ENCODE peak calls at places on chromosomes 4 and X, in nine cellular contexts. One of them, this sample, is unnamed.

GRCh38 chr4:176607807-176608206 is 184.9 kb downstream of the VEGFC start:
- DNase-seq in fibroblast of mammary gland: no peak
- DNase-seq in cardiac fibroblast: no peak
- DNase-seq in Calu3: no peak
- DNase-seq in neural crest cell: no peak
- DNase-seq in heart right ventricle: no peak
- DNase-seq in psoas muscle: no peak
- DNase-seq in CD4-positive, alpha-beta T cell: no peak
- DNase-seq in colonic mucosa: no peak
- DNase-seq in this sample: no peak

GRCh38 chr4:2702361-2702760 is 53.8 kb downstream of the TNIP2 start:
- DNase-seq in colonic mucosa: no peak
- DNase-seq in fibroblast of mammary gland: no peak
- DNase-seq in neural crest cell: no peak
- DNase-seq in psoas muscle: no peak
- DNase-seq in cardiac fibroblast: no peak
- DNase-seq in Calu3: no peak
- DNase-seq in CD4-positive, alpha-beta T cell: no peak
- DNase-seq in heart right ventricle: no peak
- DNase-seq in this sample: no peak

GRCh38 chr4:183345261-183345660 is 23.0 kb upstream of the CLDN24 start:
- DNase-seq in CD4-positive, alpha-beta T cell: no peak
- DNase-seq in fibroblast of mammary gland: no peak
- DNase-seq in heart right ventricle: no peak
- DNase-seq in neural crest cell: no peak
- DNase-seq in Calu3: no peak
- DNase-seq in colonic mucosa: no peak
- DNase-seq in psoas muscle: no peak
- DNase-seq in cardiac fibroblast: no peak
- DNase-seq in this sample: no peak

GRCh38 chr4:115360441-115360840 is 247.0 kb upstream of the NDST4 start:
- DNase-seq in Calu3: no peak
- DNase-seq in heart right ventricle: no peak
- DNase-seq in neural crest cell: no peak
- DNase-seq in colonic mucosa: no peak
- DNase-seq in cardiac fibroblast: no peak
- DNase-seq in psoas muscle: no peak
- DNase-seq in fibroblast of mammary gland: peak
- DNase-seq in CD4-positive, alpha-beta T cell: no peak
- DNase-seq in this sample: no peak

GRCh38 chr4:148436512-148436911 is 5.7 kb downstream of the NR3C2 start:
- DNase-seq in fibroblast of mammary gland: no peak
- DNase-seq in heart right ventricle: no peak
- DNase-seq in neural crest cell: no peak
- DNase-seq in CD4-positive, alpha-beta T cell: no peak
- DNase-seq in psoas muscle: no peak
- DNase-seq in colonic mucosa: no peak
- DNase-seq in cardiac fibroblast: no peak
- DNase-seq in Calu3: no peak
- DNase-seq in this sample: no peak

GRCh38 chrX:72128881-72129280 is 2.8 kb downstream of the RTL5 start:
- DNase-seq in CD4-positive, alpha-beta T cell: no peak
- DNase-seq in psoas muscle: no peak
- DNase-seq in heart right ventricle: no peak
- DNase-seq in neural crest cell: peak
- DNase-seq in Calu3: peak
- DNase-seq in fibroblast of mammary gland: peak
- DNase-seq in colonic mucosa: no peak
- DNase-seq in cardiac fibroblast: no peak
- DNase-seq in this sample: no peak

GRCh38 chrX:1207496-1208025 is 4.9 kb downstream of the CRLF2 start:
- DNase-seq in neural crest cell: no peak
- DNase-seq in colonic mucosa: no peak
- DNase-seq in cardiac fibroblast: no peak
- DNase-seq in Calu3: no peak
- DNase-seq in CD4-positive, alpha-beta T cell: no peak
- DNase-seq in fibroblast of mammary gland: no peak
- DNase-seq in psoas muscle: no peak
- DNase-seq in heart right ventricle: no peak
- DNase-seq in this sample: no peak

GRCh38 chrX:68209008-68209407 is 224.3 kb downstream of the OPHN1 start:
- DNase-seq in CD4-positive, alpha-beta T cell: no peak
- DNase-seq in heart right ventricle: no peak
- DNase-seq in fibroblast of mammary gland: no peak
- DNase-seq in neural crest cell: no peak
- DNase-seq in colonic mucosa: no peak
- DNase-seq in psoas muscle: no peak
- DNase-seq in cardiac fibroblast: no peak
- DNase-seq in Calu3: no peak
- DNase-seq in this sample: no peak

GRCh38 chr4:123671633-123672404 is 275.2 kb downstream of the SPRY1 start:
- DNase-seq in heart right ventricle: no peak
- DNase-seq in neural crest cell: no peak
- DNase-seq in psoas muscle: no peak
- DNase-seq in Calu3: no peak
- DNase-seq in fibroblast of mammary gland: no peak
- DNase-seq in colonic mucosa: no peak
- DNase-seq in CD4-positive, alpha-beta T cell: no peak
- DNase-seq in cardiac fibroblast: no peak
- DNase-seq in this sample: no peak

GRCh38 chr4:98786866-98787265 is 128.5 kb upstream of the TSPAN5 start:
- DNase-seq in fibroblast of mammary gland: peak
- DNase-seq in Calu3: no peak
- DNase-seq in neural crest cell: no peak
- DNase-seq in psoas muscle: no peak
- DNase-seq in heart right ventricle: no peak
- DNase-seq in colonic mucosa: no peak
- DNase-seq in cardiac fibroblast: no peak
- DNase-seq in CD4-positive, alpha-beta T cell: no peak
- DNase-seq in this sample: peak

GRCh38 chr4:2141762-2142520 is 82.8 kb downstream of the NAT8L start:
- DNase-seq in heart right ventricle: no peak
- DNase-seq in psoas muscle: no peak
- DNase-seq in Calu3: no peak
- DNase-seq in colonic mucosa: no peak
- DNase-seq in fibroblast of mammary gland: no peak
- DNase-seq in cardiac fibroblast: peak
- DNase-seq in neural crest cell: peak
- DNase-seq in CD4-positive, alpha-beta T cell: no peak
- DNase-seq in this sample: no peak

GRCh38 chr4:119106036-119107000 is 29.3 kb upstream of the MYOZ2 start:
- DNase-seq in cardiac fibroblast: no peak
- DNase-seq in Calu3: no peak
- DNase-seq in heart right ventricle: no peak
- DNase-seq in colonic mucosa: no peak
- DNase-seq in psoas muscle: no peak
- DNase-seq in neural crest cell: no peak
- DNase-seq in CD4-positive, alpha-beta T cell: no peak
- DNase-seq in fibroblast of mammary gland: peak
- DNase-seq in this sample: peak

GRCh38 chr4:4689694-4690440 is 148.0 kb upstream of the STX18 start:
- DNase-seq in heart right ventricle: no peak
- DNase-seq in cardiac fibroblast: no peak
- DNase-seq in Calu3: no peak
- DNase-seq in neural crest cell: no peak
- DNase-seq in colonic mucosa: no peak
- DNase-seq in fibroblast of mammary gland: no peak
- DNase-seq in CD4-positive, alpha-beta T cell: no peak
- DNase-seq in psoas muscle: no peak
- DNase-seq in this sample: no peak

GRCh38 chrX:55210931-55211677 is 9.0 kb upstream of the PAGE5 start:
- DNase-seq in CD4-positive, alpha-beta T cell: no peak
- DNase-seq in cardiac fibroblast: no peak
- DNase-seq in neural crest cell: no peak
- DNase-seq in fibroblast of mammary gland: no peak
- DNase-seq in heart right ventricle: no peak
- DNase-seq in psoas muscle: no peak
- DNase-seq in Calu3: peak
- DNase-seq in colonic mucosa: no peak
- DNase-seq in this sample: no peak

GRCh38 chr4:145231906-145232700 is 51.7 kb upstream of the OTUD4 start:
- DNase-seq in CD4-positive, alpha-beta T cell: no peak
- DNase-seq in cardiac fibroblast: peak
- DNase-seq in heart right ventricle: no peak
- DNase-seq in colonic mucosa: no peak
- DNase-seq in Calu3: no peak
- DNase-seq in neural crest cell: no peak
- DNase-seq in psoas muscle: no peak
- DNase-seq in fibroblast of mammary gland: peak
- DNase-seq in this sample: peak

DNA sequence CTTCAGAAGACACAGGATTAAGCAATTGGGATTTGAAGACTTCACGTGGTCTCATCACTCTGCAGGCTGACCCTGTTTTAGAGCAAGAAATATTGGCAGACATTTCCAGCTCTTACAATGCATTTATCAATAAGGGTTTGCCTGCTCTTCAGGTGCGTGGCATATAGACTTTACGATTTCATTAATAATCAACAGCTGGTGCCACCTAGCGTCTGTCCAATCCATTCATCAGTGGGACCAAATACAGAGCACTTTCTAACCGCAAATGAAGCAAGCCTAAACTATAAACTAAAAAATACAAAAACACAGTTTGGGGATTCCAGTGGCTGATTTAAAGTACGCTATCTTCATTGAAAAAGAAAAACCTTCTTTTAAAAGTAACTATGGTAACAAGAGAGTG is 125.4 kb upstream of the DMD start:
- DNase-seq in colonic mucosa: no peak
- DNase-seq in cardiac fibroblast: peak
- DNase-seq in neural crest cell: peak
- DNase-seq in CD4-positive, alpha-beta T cell: no peak
- DNase-seq in psoas muscle: no peak
- DNase-seq in heart right ventricle: peak
- DNase-seq in fibroblast of mammary gland: peak
- DNase-seq in Calu3: peak
- DNase-seq in this sample: no peak
- TF ChIP-seq CTCF in colonic mucosa: no peak
- TF ChIP-seq CTCF in cardiac fibroblast: peak
- TF ChIP-seq CTCF in neural crest cell: peak
- TF ChIP-seq CTCF in CD4-positive, alpha-beta T cell: no peak
- TF ChIP-seq CTCF in psoas muscle: peak
- TF ChIP-seq CTCF in heart right ventricle: peak
- TF ChIP-seq CTCF in fibroblast of mammary gland: peak
- TF ChIP-seq CTCF in Calu3: no peak
- TF ChIP-seq CTCF in this sample: peak

GRCh38 chr4:6427439-6428090 is 44.8 kb downstream of the PPP2R2C start:
- DNase-seq in fibroblast of mammary gland: no peak
- DNase-seq in Calu3: no peak
- DNase-seq in psoas muscle: no peak
- DNase-seq in colonic mucosa: no peak
- DNase-seq in cardiac fibroblast: no peak
- DNase-seq in heart right ventricle: no peak
- DNase-seq in CD4-positive, alpha-beta T cell: no peak
- DNase-seq in neural crest cell: no peak
- DNase-seq in this sample: no peak
- TF ChIP-seq CTCF in fibroblast of mammary gland: no peak
- TF ChIP-seq CTCF in Calu3: no peak
- TF ChIP-seq CTCF in psoas muscle: no peak
- TF ChIP-seq CTCF in colonic mucosa: no peak
- TF ChIP-seq CTCF in cardiac fibroblast: no peak
- TF ChIP-seq CTCF in heart right ventricle: no peak
- TF ChIP-seq CTCF in CD4-positive, alpha-beta T cell: no peak
- TF ChIP-seq CTCF in neural crest cell: no peak
- TF ChIP-seq CTCF in this sample: no peak

GRCh38 chrX:40539214-40540142 is 41.3 kb upstream of the ATP6AP2 start:
- DNase-seq in colonic mucosa: peak
- DNase-seq in psoas muscle: peak
- DNase-seq in Calu3: peak
- DNase-seq in neural crest cell: peak
- DNase-seq in CD4-positive, alpha-beta T cell: peak
- DNase-seq in heart right ventricle: peak
- DNase-seq in fibroblast of mammary gland: peak
- DNase-seq in cardiac fibroblast: peak
- DNase-seq in this sample: peak
- TF ChIP-seq CTCF in colonic mucosa: peak
- TF ChIP-seq CTCF in psoas muscle: no peak
- TF ChIP-seq CTCF in Calu3: no peak
- TF ChIP-seq CTCF in neural crest cell: peak
- TF ChIP-seq CTCF in CD4-positive, alpha-beta T cell: peak
- TF ChIP-seq CTCF in heart right ventricle: no peak
- TF ChIP-seq CTCF in fibroblast of mammary gland: no peak
- TF ChIP-seq CTCF in cardiac fibroblast: no peak
- TF ChIP-seq CTCF in this sample: peak

DNA sequence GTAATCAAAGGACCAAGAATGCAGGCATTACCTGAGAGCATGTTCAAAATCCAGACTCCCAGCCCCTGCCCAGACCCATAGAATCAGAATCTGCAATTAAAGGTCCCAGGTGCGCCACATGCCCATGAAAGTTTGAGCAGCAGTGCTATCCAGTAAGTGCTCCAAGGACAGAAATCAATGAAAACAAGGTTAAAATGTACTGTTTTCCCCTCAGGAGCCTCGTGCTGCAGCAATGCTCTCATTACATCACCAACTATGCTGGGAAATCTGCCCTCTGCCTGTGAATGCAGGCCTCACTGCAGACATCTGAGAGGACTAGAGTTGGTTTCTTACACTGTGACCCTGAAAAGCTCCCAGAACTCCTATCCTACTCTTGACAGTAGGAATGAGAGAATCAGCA is 21.1 kb downstream of the ANXA5 start:
- DNase-seq in heart right ventricle: no peak
- DNase-seq in cardiac fibroblast: peak
- DNase-seq in CD4-positive, alpha-beta T cell: no peak
- DNase-seq in colonic mucosa: no peak
- DNase-seq in neural crest cell: no peak
- DNase-seq in Calu3: no peak
- DNase-seq in psoas muscle: no peak
- DNase-seq in fibroblast of mammary gland: peak
- DNase-seq in this sample: peak
- TF ChIP-seq CTCF in heart right ventricle: no peak
- TF ChIP-seq CTCF in cardiac fibroblast: peak
- TF ChIP-seq CTCF in CD4-positive, alpha-beta T cell: no peak
- TF ChIP-seq CTCF in colonic mucosa: no peak
- TF ChIP-seq CTCF in neural crest cell: peak
- TF ChIP-seq CTCF in Calu3: no peak
- TF ChIP-seq CTCF in psoas muscle: no peak
- TF ChIP-seq CTCF in fibroblast of mammary gland: peak
- TF ChIP-seq CTCF in this sample: peak

GRCh38 chrX:23937100-23937499 is 29.3 kb downstream of the CXorf58 start:
- DNase-seq in neural crest cell: no peak
- DNase-seq in colonic mucosa: no peak
- DNase-seq in Calu3: no peak
- DNase-seq in fibroblast of mammary gland: peak
- DNase-seq in CD4-positive, alpha-beta T cell: no peak
- DNase-seq in heart right ventricle: no peak
- DNase-seq in cardiac fibroblast: peak
- DNase-seq in psoas muscle: no peak
- DNase-seq in this sample: no peak
- TF ChIP-seq CTCF in neural crest cell: no peak
- TF ChIP-seq CTCF in colonic mucosa: no peak
- TF ChIP-seq CTCF in Calu3: no peak
- TF ChIP-seq CTCF in fibroblast of mammary gland: no peak
- TF ChIP-seq CTCF in CD4-positive, alpha-beta T cell: no peak
- TF ChIP-seq CTCF in heart right ventricle: no peak
- TF ChIP-seq CTCF in cardiac fibroblast: no peak
- TF ChIP-seq CTCF in psoas muscle: no peak
- TF ChIP-seq CTCF in this sample: no peak

GRCh38 chr4:75490155-75490554 is 24.0 kb downstream of the RCHY1 start:
- DNase-seq in Calu3: no peak
- DNase-seq in colonic mucosa: no peak
- DNase-seq in neural crest cell: no peak
- DNase-seq in psoas muscle: no peak
- DNase-seq in cardiac fibroblast: peak
- DNase-seq in heart right ventricle: no peak
- DNase-seq in fibroblast of mammary gland: peak
- DNase-seq in CD4-positive, alpha-beta T cell: no peak
- DNase-seq in this sample: peak
- TF ChIP-seq CTCF in Calu3: no peak
- TF ChIP-seq CTCF in colonic mucosa: peak
- TF ChIP-seq CTCF in neural crest cell: peak
- TF ChIP-seq CTCF in psoas muscle: peak
- TF ChIP-seq CTCF in cardiac fibroblast: peak
- TF ChIP-seq CTCF in heart right ventricle: no peak
- TF ChIP-seq CTCF in fibroblast of mammary gland: peak
- TF ChIP-seq CTCF in CD4-positive, alpha-beta T cell: no peak
- TF ChIP-seq CTCF in this sample: peak

GRCh38 chrX:2710041-2710471 is 19.0 kb downstream of the CD99 start:
- DNase-seq in colonic mucosa: no peak
- DNase-seq in CD4-positive, alpha-beta T cell: no peak
- DNase-seq in fibroblast of mammary gland: peak
- DNase-seq in cardiac fibroblast: peak
- DNase-seq in heart right ventricle: no peak
- DNase-seq in neural crest cell: no peak
- DNase-seq in Calu3: no peak
- DNase-seq in psoas muscle: no peak
- DNase-seq in this sample: peak
- TF ChIP-seq CTCF in colonic mucosa: no peak
- TF ChIP-seq CTCF in CD4-positive, alpha-beta T cell: no peak
- TF ChIP-seq CTCF in fibroblast of mammary gland: no peak
- TF ChIP-seq CTCF in cardiac fibroblast: no peak
- TF ChIP-seq CTCF in heart right ventricle: no peak
- TF ChIP-seq CTCF in neural crest cell: no peak
- TF ChIP-seq CTCF in Calu3: no peak
- TF ChIP-seq CTCF in psoas muscle: no peak
- TF ChIP-seq CTCF in this sample: no peak

This sample was measured in HFFc6.